ENCODE peak calls at places on chromosomes 13 and 19, in five cellular contexts. One of them, this sample, is unnamed.

GRCh38 chr19:17246681-17247425 is 1.1 kb upstream of the NR2F6 start:
- DNase-seq in neural progenitor cell: no peak
- DNase-seq in PC-3: no peak
- DNase-seq in mesenchymal stem cell: peak; percentile 87
- DNase-seq in GM12878: no peak
- DNase-seq in this sample: peak; percentile 59

GRCh38 chr13:33723772-33724435 is 94.0 kb upstream of the RFC3 start:
- DNase-seq in mesenchymal stem cell: peak; percentile 88
- DNase-seq in PC-3: peak; percentile 84
- DNase-seq in GM12878: peak; percentile 86
- DNase-seq in neural progenitor cell: peak; percentile 88
- DNase-seq in this sample: peak; percentile 90

GRCh38 chr19:6721773-6722172 is 1.3 kb upstream of the C3 start:
- DNase-seq in neural progenitor cell: no peak
- DNase-seq in GM12878: no peak
- DNase-seq in mesenchymal stem cell: no peak
- DNase-seq in PC-3: no peak
- DNase-seq in this sample: no peak

GRCh38 chr13:32262165-32262564 is 53.0 kb downstream of the ZAR1L start:
- DNase-seq in PC-3: no peak
- DNase-seq in neural progenitor cell: no peak
- DNase-seq in GM12878: no peak
- DNase-seq in mesenchymal stem cell: peak; percentile 27
- DNase-seq in this sample: peak; percentile 49

GRCh38 chr13:31380728-31381127 is 181.0 kb downstream of the B3GLCT start:
- DNase-seq in GM12878: no peak
- DNase-seq in PC-3: no peak
- DNase-seq in neural progenitor cell: peak; percentile 58
- DNase-seq in mesenchymal stem cell: no peak
- DNase-seq in this sample: no peak

GRCh38 chr19:28705008-28705407 is 507.9 kb downstream of the UQCRFS1 start:
- DNase-seq in neural progenitor cell: peak; percentile 48
- DNase-seq in mesenchymal stem cell: peak; percentile 83
- DNase-seq in GM12878: no peak
- DNase-seq in PC-3: peak; percentile 57
- DNase-seq in this sample: peak; percentile 93

GRCh38 chr13:109093988-109094387 is 464.6 kb downstream of the MYO16 start:
- DNase-seq in PC-3: no peak
- DNase-seq in GM12878: no peak
- DNase-seq in mesenchymal stem cell: no peak
- DNase-seq in neural progenitor cell: no peak
- DNase-seq in this sample: no peak

GRCh38 chr19:45805719-45806118 is 9.4 kb downstream of the RSPH6A start:
- DNase-seq in GM12878: no peak
- DNase-seq in PC-3: no peak
- DNase-seq in neural progenitor cell: no peak
- DNase-seq in mesenchymal stem cell: no peak
- DNase-seq in this sample: no peak

GRCh38 chr13:75186384-75186783 is 295.6 kb downstream of the TBC1D4 start:
- DNase-seq in PC-3: no peak
- DNase-seq in neural progenitor cell: no peak
- DNase-seq in mesenchymal stem cell: peak; percentile 12
- DNase-seq in GM12878: no peak
- DNase-seq in this sample: no peak

GRCh38 chr19:19502281-19502680 is 13.1 kb downstream of the TSSK6 start:
- DNase-seq in GM12878: no peak
- DNase-seq in mesenchymal stem cell: no peak
- DNase-seq in PC-3: no peak
- DNase-seq in neural progenitor cell: no peak
- DNase-seq in this sample: no peak

GRCh38 chr19:37855098-37855497 is 51.3 kb downstream of the WDR87 start:
- DNase-seq in PC-3: no peak
- DNase-seq in neural progenitor cell: no peak
- DNase-seq in mesenchymal stem cell: no peak
- DNase-seq in GM12878: no peak
- DNase-seq in this sample: peak; percentile 4

GRCh38 chr13:47628666-47629065 is 372.4 kb downstream of the SUCLA2 start:
- DNase-seq in mesenchymal stem cell: no peak
- DNase-seq in GM12878: no peak
- DNase-seq in PC-3: peak; percentile 68
- DNase-seq in neural progenitor cell: no peak
- DNase-seq in this sample: peak; percentile 69

GRCh38 chr19:9205506-9206113 is 13.8 kb downstream of the OR7D4 start:
- DNase-seq in mesenchymal stem cell: peak; percentile 49
- DNase-seq in PC-3: peak; percentile 89
- DNase-seq in neural progenitor cell: peak; percentile 82
- DNase-seq in GM12878: no peak
- DNase-seq in this sample: peak; percentile 75

GRCh38 chr19:18802354-18802753 is 11.2 kb upstream of the COMP start:
- DNase-seq in GM12878: no peak
- DNase-seq in neural progenitor cell: peak; percentile 54
- DNase-seq in mesenchymal stem cell: no peak
- DNase-seq in PC-3: no peak
- DNase-seq in this sample: no peak

GRCh38 chr19:47613165-47614146 is 4.5 kb downstream of the BICRA start:
- DNase-seq in GM12878: no peak
- DNase-seq in mesenchymal stem cell: peak; percentile 71
- DNase-seq in PC-3: no peak
- DNase-seq in neural progenitor cell: peak; percentile 85
- DNase-seq in this sample: peak; percentile 88

GRCh38 chr19:50794074-50794777 is 4.0 kb downstream of the ACP4 start:
- DNase-seq in GM12878: no peak
- DNase-seq in neural progenitor cell: no peak
- DNase-seq in mesenchymal stem cell: no peak
- DNase-seq in PC-3: peak; percentile 62
- DNase-seq in this sample: peak; percentile 22

GRCh38 chr13:22018297-22019210 is 347.7 kb downstream of the FGF9 start:
- DNase-seq in mesenchymal stem cell: no peak
- DNase-seq in PC-3: no peak
- DNase-seq in neural progenitor cell: no peak
- DNase-seq in GM12878: no peak
- DNase-seq in this sample: no peak

GRCh38 chr19:7619671-7620441 is 9.5 kb downstream of the XAB2 start:
- DNase-seq in GM12878: no peak
- DNase-seq in mesenchymal stem cell: no peak
- DNase-seq in PC-3: no peak
- DNase-seq in neural progenitor cell: no peak
- DNase-seq in this sample: no peak

GRCh38 chr19:47036233-47036651 is 12.2 kb downstream of the TMEM160 start:
- DNase-seq in neural progenitor cell: peak; percentile 42
- DNase-seq in GM12878: no peak
- DNase-seq in PC-3: peak; percentile 25
- DNase-seq in mesenchymal stem cell: no peak
- DNase-seq in this sample: peak; percentile 46

GRCh38 chr13:67224148-67224846 is 5.8 kb downstream of the PCDH9 start:
- DNase-seq in mesenchymal stem cell: peak; percentile 83
- DNase-seq in GM12878: no peak
- DNase-seq in PC-3: peak; percentile 69
- DNase-seq in neural progenitor cell: peak; percentile 78
- DNase-seq in this sample: peak; percentile 67

GRCh38 chr19:8451885-8452284 is 7.1 kb downstream of the HNRNPM start:
- DNase-seq in mesenchymal stem cell: peak; percentile 61
- DNase-seq in GM12878: no peak
- DNase-seq in neural progenitor cell: peak; percentile 40
- DNase-seq in PC-3: peak; percentile 96
- DNase-seq in this sample: peak; percentile 82

GRCh38 chr19:51029718-51030117 is 3.3 kb upstream of the KLK11 start:
- DNase-seq in mesenchymal stem cell: no peak
- DNase-seq in neural progenitor cell: no peak
- DNase-seq in GM12878: no peak
- DNase-seq in PC-3: no peak
- DNase-seq in this sample: no peak

GRCh38 chr13:35763805-35764170 is 287.3 kb upstream of the MAB21L1 start:
- DNase-seq in neural progenitor cell: no peak
- DNase-seq in mesenchymal stem cell: no peak
- DNase-seq in GM12878: no peak
- DNase-seq in PC-3: no peak
- DNase-seq in this sample: no peak

GRCh38 chr13:93765056-93765455 is 538.4 kb downstream of the GPC6 start:
- DNase-seq in GM12878: no peak
- DNase-seq in neural progenitor cell: no peak
- DNase-seq in mesenchymal stem cell: no peak
- DNase-seq in PC-3: no peak
- DNase-seq in this sample: no peak

GRCh38 chr13:102035969-102036368 is 365.9 kb downstream of the FGF14 start:
- DNase-seq in mesenchymal stem cell: no peak
- DNase-seq in PC-3: no peak
- DNase-seq in GM12878: no peak
- DNase-seq in neural progenitor cell: no peak
- DNase-seq in this sample: no peak

GRCh38 chr13:99958402-99959126 is 13.0 kb downstream of the ZIC5 start:
- DNase-seq in GM12878: no peak
- DNase-seq in mesenchymal stem cell: no peak
- DNase-seq in neural progenitor cell: peak; percentile 89
- DNase-seq in PC-3: no peak
- DNase-seq in this sample: no peak
- H3K27me3 ChIP-seq in GM12878: peaks cover 24% of the 10 kb centered on the region
- H3K27me3 ChIP-seq in mesenchymal stem cell: peaks cover 98% of the 10 kb centered on the region
- H3K27me3 ChIP-seq in neural progenitor cell: peaks cover 30% of the 10 kb centered on the region
- H3K27me3 ChIP-seq in PC-3: peaks cover 80% of the 10 kb centered on the region
- H3K27me3 ChIP-seq in this sample: peaks cover 96% of the 10 kb centered on the region

DNA sequence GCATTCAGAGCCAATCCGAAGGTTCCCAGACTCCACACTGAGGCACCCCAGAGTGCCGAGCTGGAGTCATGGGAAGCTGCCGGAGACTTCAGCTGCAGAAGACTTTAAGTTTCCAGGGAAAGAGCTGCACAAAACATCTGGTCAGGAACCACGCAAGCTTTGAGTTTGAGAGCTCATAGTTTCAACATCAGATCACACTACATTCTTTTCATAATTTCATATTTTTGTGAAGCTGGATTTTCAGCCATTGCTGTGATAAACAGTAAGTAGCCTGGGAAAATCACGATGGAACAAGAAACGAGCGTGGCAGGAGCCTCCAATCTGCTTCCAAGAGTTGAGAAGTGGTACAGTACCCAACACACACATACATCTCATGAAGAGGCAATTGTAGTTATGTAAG is 25.5 kb upstream of the ATP12A start:
- DNase-seq in neural progenitor cell: no peak
- DNase-seq in PC-3: no peak
- DNase-seq in GM12878: no peak
- DNase-seq in mesenchymal stem cell: no peak
- DNase-seq in this sample: peak; percentile 60
- H3K4me2 ChIP-seq in neural progenitor cell: no peak overlapping the region
- H3K4me2 ChIP-seq in PC-3: no peak overlapping the region
- H3K4me2 ChIP-seq in GM12878: no peak overlapping the region
- H3K4me2 ChIP-seq in mesenchymal stem cell: no peak overlapping the region
- H3K4me2 ChIP-seq in this sample: peak overlapping the region; percentile 53

GRCh38 chr13:78595819-78596700 is 7.3 kb downstream of the POU4F1 start:
- DNase-seq in mesenchymal stem cell: no peak
- DNase-seq in PC-3: no peak
- DNase-seq in neural progenitor cell: peak; percentile 81
- DNase-seq in GM12878: no peak
- DNase-seq in this sample: no peak
- H3K27me3 ChIP-seq in mesenchymal stem cell: peaks cover 96% of the 10 kb centered on the region
- H3K27me3 ChIP-seq in PC-3: peaks cover 85% of the 10 kb centered on the region
- H3K27me3 ChIP-seq in neural progenitor cell: peaks cover 100% of the 10 kb centered on the region
- H3K27me3 ChIP-seq in GM12878: peaks cover 32% of the 10 kb centered on the region
- H3K27me3 ChIP-seq in this sample: peaks cover 97% of the 10 kb centered on the region

GRCh38 chr19:4413588-4413987 is 11.1 kb downstream of the CHAF1A start:
- DNase-seq in neural progenitor cell: no peak
- DNase-seq in mesenchymal stem cell: no peak
- DNase-seq in PC-3: no peak
- DNase-seq in GM12878: no peak
- DNase-seq in this sample: no peak

GRCh38 chr19:4414144-4414799 is 11.8 kb downstream of the CHAF1A start:
- DNase-seq in neural progenitor cell: no peak
- DNase-seq in GM12878: no peak
- DNase-seq in PC-3: peak; percentile 17
- DNase-seq in mesenchymal stem cell: peak; percentile 46
- DNase-seq in this sample: peak; percentile 63

GRCh38 chr19:4416268-4416667 is 13.8 kb downstream of the CHAF1A start:
- DNase-seq in mesenchymal stem cell: no peak
- DNase-seq in neural progenitor cell: no peak
- DNase-seq in PC-3: no peak
- DNase-seq in GM12878: no peak
- DNase-seq in this sample: no peak

GRCh38 chr19:4414800-4415251 is 12.4 kb downstream of the CHAF1A start:
- DNase-seq in GM12878: no peak
- DNase-seq in neural progenitor cell: peak; percentile 81
- DNase-seq in mesenchymal stem cell: no peak
- DNase-seq in PC-3: no peak
- DNase-seq in this sample: peak; percentile 36

GRCh38 chr19:4415352-4415751 is 12.9 kb downstream of the CHAF1A start:
- DNase-seq in neural progenitor cell: peak; percentile 86
- DNase-seq in GM12878: no peak
- DNase-seq in mesenchymal stem cell: no peak
- DNase-seq in PC-3: no peak
- DNase-seq in this sample: peak; percentile 6
- H3K4me2 ChIP-seq in neural progenitor cell: peak overlapping the region; percentile 83
- H3K4me2 ChIP-seq in GM12878: no peak overlapping the region
- H3K4me2 ChIP-seq in mesenchymal stem cell: no peak overlapping the region
- H3K4me2 ChIP-seq in PC-3: no peak overlapping the region
- H3K4me2 ChIP-seq in this sample: peak overlapping the region; percentile 9

GRCh38 chr13:107238262-107238661 is 670.3 kb upstream of the ARGLU1 start:
- DNase-seq in PC-3: no peak
- DNase-seq in neural progenitor cell: no peak
- DNase-seq in GM12878: no peak
- DNase-seq in mesenchymal stem cell: no peak
- DNase-seq in this sample: no peak

GRCh38 chr13:107242138-107242537 is 674.2 kb upstream of the ARGLU1 start:
- DNase-seq in neural progenitor cell: no peak
- DNase-seq in GM12878: no peak
- DNase-seq in mesenchymal stem cell: no peak
- DNase-seq in PC-3: no peak
- DNase-seq in this sample: no peak

GRCh38 chr13:107239213-107239612 is 671.3 kb upstream of the ARGLU1 start:
- DNase-seq in PC-3: no peak
- DNase-seq in mesenchymal stem cell: no peak
- DNase-seq in neural progenitor cell: no peak
- DNase-seq in GM12878: no peak
- DNase-seq in this sample: no peak

GRCh38 chr13:107244241-107244640 is 676.3 kb upstream of the ARGLU1 start:
- DNase-seq in GM12878: no peak
- DNase-seq in neural progenitor cell: no peak
- DNase-seq in mesenchymal stem cell: no peak
- DNase-seq in PC-3: no peak
- DNase-seq in this sample: no peak
- H3K27me3 ChIP-seq in GM12878: no peaks in the 10 kb centered on the region
- H3K27me3 ChIP-seq in neural progenitor cell: no peaks in the 10 kb centered on the region
- H3K27me3 ChIP-seq in mesenchymal stem cell: no peaks in the 10 kb centered on the region
- H3K27me3 ChIP-seq in PC-3: no peaks in the 10 kb centered on the region
- H3K27me3 ChIP-seq in this sample: no peaks in the 10 kb centered on the region

GRCh38 chr19:42203700-42204099 is 13.8 kb downstream of the DEDD2 start:
- DNase-seq in mesenchymal stem cell: no peak
- DNase-seq in neural progenitor cell: no peak
- DNase-seq in GM12878: no peak
- DNase-seq in PC-3: no peak
- DNase-seq in this sample: no peak
- H3K4me2 ChIP-seq in mesenchymal stem cell: no peak overlapping the region
- H3K4me2 ChIP-seq in neural progenitor cell: no peak overlapping the region
- H3K4me2 ChIP-seq in GM12878: no peak overlapping the region
- H3K4me2 ChIP-seq in PC-3: no peak overlapping the region
- H3K4me2 ChIP-seq in this sample: no peak overlapping the region